ENCODE peak calls at places on chromosomes 4 and X, in four cellular contexts. One of them, this sample, is unnamed.
A peak's percentile ranks its signal among the peaks of the same experiment; 100 is the strongest.

GRCh38 chrX:152959626-152960025 is 34.3 kb downstream of the PNMA5 start:
- DNase-seq in IMR-90: no peak
- DNase-seq in H1: no peak
- DNase-seq in H9: no peak
- DNase-seq in this sample: no peak

GRCh38 chrX:72247206-72247944 is 8.5 kb upstream of the ERCC6L start:
- DNase-seq in IMR-90: peak; percentile 27
- DNase-seq in H1: no peak
- DNase-seq in H9: no peak
- DNase-seq in this sample: no peak

GRCh38 chrX:73916931-73917657 is 354.1 kb downstream of the CHIC1 start:
- DNase-seq in IMR-90: peak; percentile 91
- DNase-seq in H1: peak; percentile 2
- DNase-seq in H9: no peak
- DNase-seq in this sample: peak; percentile 92

GRCh38 chr4:40186665-40187014 is 10.2 kb upstream of the RHOH start:
- DNase-seq in IMR-90: no peak
- DNase-seq in H1: no peak
- DNase-seq in H9: no peak
- DNase-seq in this sample: no peak

GRCh38 chrX:2894885-2895292 is 34.2 kb downstream of the ARSD start:
- DNase-seq in IMR-90: peak; percentile 50
- DNase-seq in H1: no peak
- DNase-seq in H9: no peak
- DNase-seq in this sample: no peak

GRCh38 chrX:2629316-2630168 is 61.6 kb upstream of the CD99 start:
- DNase-seq in IMR-90: no peak
- DNase-seq in H1: no peak
- DNase-seq in H9: no peak
- DNase-seq in this sample: no peak

GRCh38 chr4:54400802-54401201 is 171.7 kb downstream of the PDGFRA start:
- DNase-seq in IMR-90: peak; percentile 80
- DNase-seq in H1: no peak
- DNase-seq in H9: no peak
- DNase-seq in this sample: peak; percentile 14

GRCh38 chr4:140718240-140718639 is 37.9 kb downstream of the TBC1D9 start:
- DNase-seq in IMR-90: peak; percentile 59
- DNase-seq in H1: no peak
- DNase-seq in H9: no peak
- DNase-seq in this sample: no peak

GRCh38 chrX:129779086-129779672 is 570 bp upstream of the SASH3 start:
- DNase-seq in IMR-90: no peak
- DNase-seq in H1: no peak
- DNase-seq in H9: no peak
- DNase-seq in this sample: no peak

GRCh38 chr4:184263910-184264732 is 46.4 kb upstream of the ENPP6 start:
- DNase-seq in IMR-90: peak; percentile 90
- DNase-seq in H1: peak; percentile 65
- DNase-seq in H9: peak; percentile 87
- DNase-seq in this sample: peak; percentile 95

GRCh38 chr4:184261246-184261645 is 43.6 kb upstream of the ENPP6 start:
- DNase-seq in IMR-90: no peak
- DNase-seq in H1: no peak
- DNase-seq in H9: no peak
- DNase-seq in this sample: no peak

GRCh38 chr4:184262901-184263300 is 45.2 kb upstream of the ENPP6 start:
- DNase-seq in IMR-90: peak; percentile 53
- DNase-seq in H1: no peak
- DNase-seq in H9: no peak
- DNase-seq in this sample: no peak

GRCh38 chr4:184265566-184266351 is 48.1 kb upstream of the ENPP6 start:
- DNase-seq in IMR-90: peak; percentile 61
- DNase-seq in H1: no peak
- DNase-seq in H9: no peak
- DNase-seq in this sample: peak; percentile 76

GRCh38 chr4:184263461-184263860 is 45.8 kb upstream of the ENPP6 start:
- DNase-seq in IMR-90: no peak
- DNase-seq in H1: no peak
- DNase-seq in H9: no peak
- DNase-seq in this sample: no peak
- H3K56ac ChIP-seq in IMR-90: no peak overlapping the region
- H3K56ac ChIP-seq in H1: no peak overlapping the region
- H3K56ac ChIP-seq in H9: no peak overlapping the region
- H3K56ac ChIP-seq in this sample: no peak overlapping the region

GRCh38 chr4:123090886-123091285 is 168.5 kb upstream of the NUDT6 start:
- DNase-seq in IMR-90: no peak
- DNase-seq in H1: no peak
- DNase-seq in H9: no peak
- DNase-seq in this sample: no peak

GRCh38 chr4:123092603-123093002 is 170.2 kb upstream of the NUDT6 start:
- DNase-seq in IMR-90: no peak
- DNase-seq in H1: no peak
- DNase-seq in H9: peak; percentile 31
- DNase-seq in this sample: peak; percentile 39

GRCh38 chr4:123093247-123093646 is 170.8 kb upstream of the NUDT6 start:
- DNase-seq in IMR-90: no peak
- DNase-seq in H1: no peak
- DNase-seq in H9: no peak
- DNase-seq in this sample: peak; percentile 23

DNA sequence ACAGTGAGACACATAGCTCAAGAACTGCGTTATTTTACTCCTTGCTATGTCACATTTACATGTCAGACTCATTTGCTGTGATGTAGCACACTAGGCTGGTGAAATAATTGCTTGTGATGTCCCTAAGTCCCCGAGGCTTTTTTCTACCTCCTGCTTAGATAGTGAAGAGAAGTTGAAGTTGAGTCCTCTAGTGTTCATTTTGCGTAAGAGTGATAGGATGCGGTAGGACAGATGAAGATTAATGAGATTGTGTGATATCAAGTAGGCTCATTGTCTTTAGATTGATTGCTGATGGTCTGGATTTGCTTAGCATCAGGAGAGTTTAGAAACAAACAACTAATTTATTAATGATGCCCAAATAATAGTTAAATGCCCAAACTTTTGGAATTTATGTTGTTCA is 173.6 kb upstream of the NUDT6 start:
- DNase-seq in IMR-90: no peak
- DNase-seq in H1: no peak
- DNase-seq in H9: no peak
- DNase-seq in this sample: peak; percentile 87
- H3K56ac ChIP-seq in IMR-90: no peak overlapping the region
- H3K56ac ChIP-seq in H1: no peak overlapping the region
- H3K56ac ChIP-seq in H9: no peak overlapping the region
- H3K56ac ChIP-seq in this sample: no peak overlapping the region

DNA sequence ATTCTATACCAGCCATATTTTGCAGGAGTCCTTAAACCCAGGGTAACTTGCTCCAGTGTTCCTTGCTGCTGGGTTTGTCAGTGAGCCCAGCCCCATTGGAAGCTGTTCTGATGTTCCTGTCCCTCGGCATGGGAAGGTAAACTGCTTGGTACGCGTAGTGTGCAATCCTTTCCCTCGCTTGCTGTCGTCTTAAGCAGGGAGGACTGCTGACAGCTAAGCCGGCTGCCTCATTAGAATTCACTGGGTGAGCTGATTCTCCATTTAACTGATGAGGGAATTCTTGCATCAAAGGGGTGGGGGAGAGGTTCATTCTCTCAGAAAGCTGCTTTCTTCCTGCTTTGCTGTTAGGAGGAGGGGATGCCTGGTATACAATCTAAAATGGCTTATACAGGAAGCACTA is 164.6 kb downstream of the MID1IP1 start:
- DNase-seq in IMR-90: no peak
- DNase-seq in H1: no peak
- DNase-seq in H9: no peak
- DNase-seq in this sample: peak; percentile 23
- H3K56ac ChIP-seq in IMR-90: no peak overlapping the region
- H3K56ac ChIP-seq in H1: no peak overlapping the region
- H3K56ac ChIP-seq in H9: no peak overlapping the region
- H3K56ac ChIP-seq in this sample: peak overlapping the region; percentile 30

GRCh38 chr4:164408831-164409230 is 345.1 kb upstream of the SMIM31 start:
- DNase-seq in IMR-90: no peak
- DNase-seq in H1: no peak
- DNase-seq in H9: no peak
- DNase-seq in this sample: peak; percentile 38

GRCh38 chr4:164413743-164414142 is 340.2 kb upstream of the SMIM31 start:
- DNase-seq in IMR-90: no peak
- DNase-seq in H1: no peak
- DNase-seq in H9: no peak
- DNase-seq in this sample: no peak

GRCh38 chr4:164412246-164412645 is 341.7 kb upstream of the SMIM31 start:
- DNase-seq in IMR-90: no peak
- DNase-seq in H1: no peak
- DNase-seq in H9: no peak
- DNase-seq in this sample: no peak

GRCh38 chr4:164405774-164406173 is 348.2 kb upstream of the SMIM31 start:
- DNase-seq in IMR-90: no peak
- DNase-seq in H1: no peak
- DNase-seq in H9: no peak
- DNase-seq in this sample: no peak

GRCh38 chr4:164410401-164410800 is 343.5 kb upstream of the SMIM31 start:
- DNase-seq in IMR-90: no peak
- DNase-seq in H1: no peak
- DNase-seq in H9: no peak
- DNase-seq in this sample: no peak
- H3K56ac ChIP-seq in IMR-90: no peak overlapping the region
- H3K56ac ChIP-seq in H1: no peak overlapping the region
- H3K56ac ChIP-seq in H9: no peak overlapping the region
- H3K56ac ChIP-seq in this sample: no peak overlapping the region

GRCh38 chrX:54076903-54077302 is 32.6 kb upstream of the PHF8 start:
- DNase-seq in IMR-90: peak; percentile 60
- DNase-seq in H1: no peak
- DNase-seq in H9: no peak
- DNase-seq in this sample: peak; percentile 2
- H3K56ac ChIP-seq in IMR-90: no peak overlapping the region
- H3K56ac ChIP-seq in H1: no peak overlapping the region
- H3K56ac ChIP-seq in H9: no peak overlapping the region
- H3K56ac ChIP-seq in this sample: no peak overlapping the region